ENCODE peak calls at places on chromosome 10, in seven cellular contexts. G is A549; O is HCT116; E is CD8-positive, alpha-beta T cell; T is small intestine; C is heart right ventricle; K is CD4-positive, CD25-positive, alpha-beta regulatory T cell. U is an unnamed sample.

GRCh38 chr10:122239578-122240257 is 31.4 kb upstream of the BTBD16 start:
- DNase-seq in C (no peak), E (no peak), O (no peak), G (no peak), T (no peak), K (no peak), U (no peak)

GRCh38 chr10:33258951-33259350 is 75.5 kb downstream of the NRP1 start:
- DNase-seq in O (no peak), E (no peak), G (no peak), C (no peak), K (no peak), T (no peak), U (no peak)

GRCh38 chr10:104045151-104046089 is 40.3 kb downstream of the COL17A1 start:
- DNase-seq in C (no peak), O (peak; percentile 74), T (peak; percentile 61), K (no peak), G (peak; percentile 86), E (no peak), U (no peak)

GRCh38 chr10:124420254-124420653 is 1.5 kb upstream of the OAT start:
- DNase-seq in T (peak; percentile 95), G (no peak), K (no peak), C (no peak), O (no peak), E (no peak), U (no peak)

GRCh38 chr10:94010116-94010515 is 16.4 kb downstream of the PLCE1 start:
- DNase-seq in G (no peak), O (no peak), K (no peak), E (no peak), C (no peak), T (no peak), U (no peak)

GRCh38 chr10:19017491-19017890 is 31.1 kb upstream of the MALRD1 start:
- DNase-seq in E (no peak), C (no peak), O (no peak), G (no peak), T (no peak), K (no peak), U (no peak)

GRCh38 chr10:104336829-104337526 is 1.3 kb downstream of the ITPRIP start:
- DNase-seq in G (no peak), K (no peak), T (peak; percentile 31), E (peak; percentile 8), O (no peak), C (no peak), U (no peak)

GRCh38 chr10:31836569-31837406 is 91.8 kb downstream of the ARHGAP12 start:
- DNase-seq in G (peak; percentile 36), K (no peak), E (no peak), C (no peak), O (peak; percentile 22), T (no peak), U (no peak)

GRCh38 chr10:24041030-24041429 is 167.9 kb upstream of the KIAA1217 start:
- DNase-seq in E (no peak), T (no peak), O (no peak), K (no peak), G (no peak), C (no peak), U (no peak)

GRCh38 chr10:61975107-61975932 is 73.8 kb downstream of the ARID5B start:
- DNase-seq in O (no peak), G (peak; percentile 12), T (no peak), E (no peak), C (no peak), K (no peak), U (no peak)

GRCh38 chr10:125756196-125756595 is 19.4 kb downstream of the MMP21 start:
- DNase-seq in T (no peak), C (no peak), G (no peak), O (no peak), E (no peak), K (no peak), U (no peak)

GRCh38 chr10:92452313-92452712 is 121.6 kb downstream of the IDE start:
- DNase-seq in C (no peak), E (no peak), G (no peak), T (no peak), O (no peak), K (no peak), U (no peak)

GRCh38 chr10:42962120-42962901 is 114.6 kb upstream of the RET start:
- DNase-seq in T (no peak), C (peak; percentile 51), G (no peak), K (no peak), O (no peak), E (peak; percentile 6), U (no peak)

GRCh38 chr10:51972733-51973346 is 273.4 kb upstream of the CSTF2T start:
- DNase-seq in O (no peak), C (no peak), K (no peak), T (no peak), E (no peak), G (no peak), U (no peak)

GRCh38 chr10:31034041-31034918 is 2.6 kb upstream of the ZNF438 start:
- DNase-seq in O (no peak), C (no peak), E (no peak), K (no peak), T (peak; percentile 7), G (no peak), U (no peak)

GRCh38 chr10:24727811-24728210 is 4.1 kb upstream of the ARHGAP21 start:
- DNase-seq in O (no peak), K (no peak), T (no peak), G (no peak), C (no peak), E (no peak), U (no peak)

GRCh38 chr10:109978481-109978880 is 29.3 kb upstream of the ADD3 start:
- DNase-seq in G (no peak), C (no peak), T (peak; percentile 55), E (peak; percentile 71), K (peak; percentile 32), O (peak; percentile 37), U (peak; percentile 58)

GRCh38 chr10:71725998-71726672 is 6.6 kb upstream of the C10orf105 start:
- DNase-seq in C (no peak), O (no peak), G (peak; percentile 67), T (peak; percentile 31), K (peak; percentile 30), E (peak; percentile 55), U (no peak)

GRCh38 chr10:22570733-22571430 is 143.5 kb downstream of the PIP4K2A start:
- DNase-seq in C (no peak), K (peak; percentile 10), O (no peak), T (peak; percentile 37), E (peak; percentile 27), G (no peak), U (peak; percentile 50)

GRCh38 chr10:51369903-51370302 is 295.6 kb downstream of the PRKG1 start:
- DNase-seq in T (no peak), K (no peak), G (no peak), C (no peak), E (no peak), O (no peak), U (no peak)

GRCh38 chr10:20877986-20878979 is 18.8 kb downstream of the NEBL start:
- DNase-seq in K (no peak), C (no peak), O (no peak), E (no peak), G (no peak), T (no peak), U (no peak)

GRCh38 chr10:15141136-15142067 is 27.1 kb downstream of the NMT2 start:
- DNase-seq in C (no peak), G (no peak), K (no peak), O (no peak), E (no peak), T (no peak), U (no peak)

GRCh38 chr10:75234683-75235374 is 928 bp downstream of the COMTD1 start:
- DNase-seq in O (no peak), E (no peak), C (peak; percentile 37), G (no peak), K (no peak), T (no peak), U (no peak)

GRCh38 chr10:124946945-124947344 is 5.0 kb downstream of the ZRANB1 start:
- DNase-seq in O (no peak), K (no peak), C (no peak), T (no peak), E (no peak), G (no peak), U (no peak)

GRCh38 chr10:29057712-29058426 is 231.0 kb upstream of the LYZL1 start:
- DNase-seq in O (no peak), E (no peak), G (no peak), T (no peak), K (no peak), C (no peak), U (no peak)

GRCh38 chr10:95279042-95279820 is 11.6 kb downstream of the PDLIM1 start:
- DNase-seq in C (no peak), K (no peak), G (peak; percentile 46), O (no peak), E (no peak), T (no peak), U (no peak)
- H3K4me1 ChIP-seq in C (peaks cover 4% of the 10 kb centered on the region), K (no peaks in the 10 kb centered on the region), G (peaks cover 92% of the 10 kb centered on the region), O (peaks cover 15% of the 10 kb centered on the region), E (no peaks in the 10 kb centered on the region), T (peaks cover 30% of the 10 kb centered on the region), U (no peaks in the 10 kb centered on the region)

GRCh38 chr10:3978174-3978573 is 193.2 kb upstream of the KLF6 start:
- DNase-seq in G (no peak), E (no peak), C (no peak), K (no peak), T (no peak), O (peak; percentile 6), U (no peak)

GRCh38 chr10:3976171-3976570 is 191.2 kb upstream of the KLF6 start:
- DNase-seq in T (no peak), O (no peak), K (no peak), C (no peak), E (no peak), G (no peak), U (no peak)

GRCh38 chr10:3977761-3978160 is 192.8 kb upstream of the KLF6 start:
- DNase-seq in K (no peak), E (no peak), T (no peak), O (no peak), C (no peak), G (no peak), U (no peak)

GRCh38 chr10:3975016-3975415 is 190.0 kb upstream of the KLF6 start:
- DNase-seq in O (no peak), K (no peak), E (no peak), G (no peak), C (no peak), T (no peak), U (no peak)

DNA sequence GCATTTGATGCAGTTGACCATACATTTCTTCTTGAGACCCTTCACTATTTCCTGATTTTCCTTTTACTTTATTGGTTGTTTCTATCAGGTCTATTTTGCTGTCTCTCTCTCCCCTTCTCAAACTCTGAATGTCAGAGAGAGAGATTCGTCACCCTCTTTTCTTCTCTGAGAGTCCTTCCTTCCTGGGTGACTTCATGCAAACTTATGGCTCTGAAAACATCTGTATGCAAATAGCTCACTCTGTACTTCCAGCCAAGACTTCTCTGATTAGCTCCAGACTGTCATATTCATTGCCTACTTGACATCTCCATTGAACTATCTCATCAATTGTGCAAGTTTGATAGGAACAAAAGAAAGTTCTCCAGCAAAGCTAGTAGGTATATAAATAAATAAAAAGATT is 191.7 kb upstream of the KLF6 start:
- DNase-seq in C (no peak), G (no peak), T (peak; percentile 27), O (no peak), E (no peak), K (no peak), U (no peak)
- H3K27ac ChIP-seq in C (no peak overlapping the region), G (no peak overlapping the region), T (no peak overlapping the region), O (no peak overlapping the region), E (no peak overlapping the region), K (no peak overlapping the region), U (peak overlapping the region; percentile 16)

GRCh38 chr10:89352039-89352597 is 24.3 kb downstream of the IFIT3 start:
- DNase-seq in T (peak; percentile 76), C (no peak), G (peak; percentile 62), K (no peak), E (no peak), O (peak; percentile 24), U (no peak)
- H3K4me3 ChIP-seq in T (no peak overlapping the region), C (no peak overlapping the region), G (peak overlapping the region; percentile 9), K (no peak overlapping the region), E (no peak overlapping the region), O (no peak overlapping the region), U (no peak overlapping the region)

GRCh38 chr10:132409667-132410028 is 12.6 kb downstream of the PWWP2B start:
- DNase-seq in O (no peak), C (peak; percentile 2), E (no peak), T (no peak), G (no peak), K (no peak), U (no peak)
- H3K4me1 ChIP-seq in O (peaks cover 23% of the 10 kb centered on the region), C (peaks cover 10% of the 10 kb centered on the region), E (peaks cover 19% of the 10 kb centered on the region), T (peaks cover 10% of the 10 kb centered on the region), G (peaks cover 3% of the 10 kb centered on the region), K (no peaks in the 10 kb centered on the region), U (peaks cover 4% of the 10 kb centered on the region)